ENCODE peak calls at places on chromosomes 7 and 10, in nine cellular contexts. M, U, T, C, S, H, D, X and V are unnamed samples.

GRCh38 chr10:78199019-78199418 is 165.4 kb downstream of the RPS24 start:
- DNase-seq in U (no peak), C (no peak), M (no peak), X (no peak), S (no peak), H (no peak), D (no peak), T (no peak), V (no peak)

GRCh38 chr7:128833148-128833938 is 3.1 kb downstream of the FLNC start:
- DNase-seq in T (peak), D (no peak), X (no peak), C (peak), S (peak), U (no peak), H (peak), M (no peak), V (peak)

GRCh38 chr7:31957756-31958155 is 112.5 kb downstream of the PDE1C start:
- DNase-seq in D (no peak), C (no peak), T (peak), U (no peak), H (no peak), X (no peak), M (no peak), S (no peak), V (no peak)

GRCh38 chr7:98520356-98520932 is 96.6 kb upstream of the NPTX2 start:
- DNase-seq in D (no peak), U (no peak), T (no peak), X (no peak), H (no peak), S (no peak), M (no peak), C (no peak), V (no peak)

GRCh38 chr10:124394583-124394982 is 24.1 kb downstream of the OAT start:
- DNase-seq in D (no peak), H (no peak), X (no peak), U (no peak), S (no peak), C (no peak), T (no peak), M (no peak), V (no peak)

GRCh38 chr10:129637841-129638240 is 170.8 kb downstream of the MGMT start:
- DNase-seq in S (no peak), H (peak), M (no peak), T (no peak), U (no peak), C (no peak), X (no peak), D (no peak), V (no peak)

GRCh38 chr7:100827330-100828226 is at the start of gene EPHB4:
- DNase-seq in S (peak), M (no peak), H (peak), T (peak), D (no peak), X (no peak), U (no peak), C (peak), V (peak)

GRCh38 chr7:104943502-104944343 is 70.3 kb upstream of the KMT2E start:
- DNase-seq in C (peak), D (peak), M (peak), T (no peak), X (peak), S (peak), U (peak), H (no peak), V (no peak)

GRCh38 chr7:156780724-156781455 is 112.1 kb downstream of the LMBR1 start:
- DNase-seq in M (peak), T (no peak), C (no peak), H (no peak), S (no peak), D (no peak), X (no peak), U (no peak), V (no peak)

GRCh38 chr7:23662983-23663313 is 17.1 kb upstream of the FAM221A start:
- DNase-seq in T (no peak), D (no peak), X (no peak), C (no peak), H (no peak), U (no peak), M (no peak), S (no peak), V (no peak)

GRCh38 chr7:27921081-27921836 is 181.3 kb downstream of the TAX1BP1 start:
- DNase-seq in S (peak), T (peak), M (no peak), U (peak), C (no peak), D (no peak), X (no peak), H (no peak), V (peak)

GRCh38 chr10:70832236-70832635 is 16.5 kb downstream of the SGPL1 start:
- DNase-seq in M (no peak), T (no peak), S (no peak), H (no peak), D (no peak), C (no peak), U (no peak), X (no peak), V (no peak)